ENCODE peak calls at places on chromosomes 5 and 9, in four cellular contexts. X is tibial artery, Z is kidney, C is activated B cell treated with CpG ODN at 0.5 μM for 24 hours. J is an unnamed sample.

GRCh38 chr9:92808726-92809451 is 44.3 kb upstream of the BICD2 start:
- DNase-seq in X (peak), Z (peak), C (peak), J (peak)

GRCh38 chr5:76084496-76085285 is 1.5 kb downstream of the SV2C start:
- DNase-seq in X (no peak), Z (peak), C (no peak), J (peak)

GRCh38 chr5:172617817-172618216 is 23.2 kb upstream of the NEURL1B start:
- DNase-seq in X (peak), Z (peak), C (no peak), J (no peak)

GRCh38 chr5:5523066-5523505 is 100.6 kb downstream of the ICE1 start:
- DNase-seq in X (no peak), Z (no peak), C (no peak), J (no peak)

GRCh38 chr5:77935516-77936364 is 159.6 kb upstream of the TBCA start:
- DNase-seq in X (no peak), Z (no peak), C (no peak), J (no peak)

GRCh38 chr5:148484651-148485050 is 100.9 kb downstream of the FBXO38 start:
- DNase-seq in X (no peak), Z (no peak), C (no peak), J (no peak)

GRCh38 chr5:67361932-67362729 is 165.5 kb upstream of the CD180 start:
- DNase-seq in X (no peak), Z (no peak), C (no peak), J (no peak)

GRCh38 chr9:37424204-37424685 is 1.7 kb downstream of the GRHPR start:
- DNase-seq in X (no peak), Z (no peak), C (no peak), J (no peak)

GRCh38 chr9:34985311-34985899 is 4.1 kb upstream of the DNAJB5 start:
- DNase-seq in X (peak), Z (no peak), C (no peak), J (peak)

GRCh38 chr5:109689740-109690455 is at the start of gene MAN2A1:
- DNase-seq in X (peak), Z (peak), C (peak), J (peak)

GRCh38 chr5:120479066-120479465 is 15.0 kb downstream of the PRR16 start:
- DNase-seq in X (no peak), Z (no peak), C (no peak), J (no peak)

GRCh38 chr9:108417726-108418125 is 438.1 kb downstream of the ACTL7B start:
- DNase-seq in X (no peak), Z (no peak), C (no peak), J (no peak)

GRCh38 chr9:96154081-96154480 is 147.9 kb downstream of the HSD17B3 start:
- DNase-seq in X (no peak), Z (no peak), C (no peak), J (no peak)

GRCh38 chr9:90175865-90176264 is 466.8 kb downstream of the DIRAS2 start:
- DNase-seq in X (no peak), Z (no peak), C (no peak), J (no peak)

GRCh38 chr9:32161720-32162119 is 222.7 kb upstream of the ACO1 start:
- DNase-seq in X (no peak), Z (no peak), C (no peak), J (no peak)

GRCh38 chr9:125659954-125660353 is 47.1 kb downstream of the MAPKAP1 start:
- DNase-seq in X (no peak), Z (no peak), C (no peak), J (no peak)

GRCh38 chr9:116103976-116104820 is 49.4 kb upstream of the PAPPA start:
- DNase-seq in X (no peak), Z (no peak), C (no peak), J (no peak)

GRCh38 chr5:95715799-95716461 is 15.2 kb upstream of the RHOBTB3 start:
- DNase-seq in X (no peak), Z (no peak), C (no peak), J (no peak)

GRCh38 chr5:55062039-55062779 is 38.2 kb downstream of the GZMK start:
- DNase-seq in X (no peak), Z (peak), C (no peak), J (no peak)

GRCh38 chr5:102858808-102859207 is 103.7 kb downstream of the PAM start:
- DNase-seq in X (no peak), Z (no peak), C (no peak), J (no peak)

GRCh38 chr5:159588930-159589329 is 258.6 kb upstream of the IL12B start:
- DNase-seq in X (no peak), Z (no peak), C (no peak), J (no peak)

GRCh38 chr5:151094054-151094858 is 13.4 kb upstream of the TNIP1 start:
- DNase-seq in X (no peak), Z (no peak), C (peak), J (no peak)

GRCh38 chr9:99360026-99360425 is 137.9 kb downstream of the SEC61B start:
- DNase-seq in X (no peak), Z (no peak), C (no peak), J (no peak)

GRCh38 chr5:79831381-79831780 is 141.7 kb downstream of the CMYA5 start:
- DNase-seq in X (no peak), Z (no peak), C (no peak), J (no peak)

GRCh38 chr9:87445646-87446045 is 52.0 kb upstream of the DAPK1 start:
- DNase-seq in X (no peak), Z (no peak), C (no peak), J (no peak)

GRCh38 chr9:24286761-24287160 is 258.9 kb downstream of the IZUMO3 start:
- DNase-seq in X (no peak), Z (no peak), C (no peak), J (no peak)

GRCh38 chr9:34715639-34716215 is 5.8 kb upstream of the CCL21 start:
- DNase-seq in X (no peak), Z (no peak), C (no peak), J (no peak)

GRCh38 chr9:89375181-89375760 is 57.0 kb downstream of the SECISBP2 start:
- DNase-seq in X (no peak), Z (no peak), C (no peak), J (no peak)

DNA sequence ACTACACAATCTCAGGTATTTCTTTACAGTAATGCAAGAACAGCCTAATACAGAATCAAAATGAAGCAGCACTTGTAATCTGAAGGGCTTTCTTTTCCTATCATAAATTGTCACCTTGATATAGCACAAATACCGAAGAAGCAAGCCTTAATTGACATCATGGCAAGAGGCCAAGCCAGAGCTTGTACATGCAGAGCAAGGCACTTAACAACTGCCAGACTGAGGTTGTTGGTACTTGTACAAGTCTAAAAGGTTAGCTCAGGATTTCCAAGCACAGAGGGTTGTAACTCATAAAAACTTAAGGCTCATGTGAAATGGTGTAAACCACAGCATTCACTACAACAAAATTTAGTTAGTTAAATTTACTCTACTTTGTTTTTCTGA is 158.8 kb upstream of the SPEF2 start:
- DNase-seq in X (no peak), Z (no peak), C (no peak), J (no peak)
- TF ChIP-seq CTCF in X (no peak), Z (no peak), C (no peak), J (no peak)

GRCh38 chr5:146584750-146585149 is 68.8 kb upstream of the GPR151 start:
- DNase-seq in X (no peak), Z (no peak), C (no peak), J (no peak)

GRCh38 chr5:146588331-146588730 is 72.3 kb upstream of the GPR151 start:
- DNase-seq in X (no peak), Z (no peak), C (no peak), J (no peak)

GRCh38 chr5:146582015-146582414 is 66.0 kb upstream of the GPR151 start:
- DNase-seq in X (no peak), Z (no peak), C (no peak), J (no peak)

GRCh38 chr5:146588806-146589355 is 72.9 kb upstream of the GPR151 start:
- DNase-seq in X (no peak), Z (no peak), C (no peak), J (no peak)

GRCh38 chr5:146586752-146587151 is 70.8 kb upstream of the GPR151 start:
- DNase-seq in X (no peak), Z (no peak), C (no peak), J (no peak)
- TF ChIP-seq CTCF in X (no peak), Z (no peak), C (no peak), J (no peak)

GRCh38 chr5:58264276-58264675 is 195.6 kb downstream of the PLK2 start:
- DNase-seq in X (no peak), Z (no peak), C (no peak), J (no peak)
- TF ChIP-seq CTCF in X (no peak), Z (no peak), C (no peak), J (no peak)

GRCh38 chr9:127360829-127361228 is 36.1 kb upstream of the SLC2A8 start:
- DNase-seq in X (no peak), Z (no peak), C (no peak), J (no peak)

GRCh38 chr9:127361561-127361960 is 35.4 kb upstream of the SLC2A8 start:
- DNase-seq in X (no peak), Z (no peak), C (no peak), J (no peak)

GRCh38 chr9:127358770-127359169 is 38.2 kb upstream of the SLC2A8 start:
- DNase-seq in X (no peak), Z (no peak), C (no peak), J (no peak)

GRCh38 chr9:127358023-127358535 is 38.9 kb upstream of the SLC2A8 start:
- DNase-seq in X (no peak), Z (no peak), C (no peak), J (no peak)

DNA sequence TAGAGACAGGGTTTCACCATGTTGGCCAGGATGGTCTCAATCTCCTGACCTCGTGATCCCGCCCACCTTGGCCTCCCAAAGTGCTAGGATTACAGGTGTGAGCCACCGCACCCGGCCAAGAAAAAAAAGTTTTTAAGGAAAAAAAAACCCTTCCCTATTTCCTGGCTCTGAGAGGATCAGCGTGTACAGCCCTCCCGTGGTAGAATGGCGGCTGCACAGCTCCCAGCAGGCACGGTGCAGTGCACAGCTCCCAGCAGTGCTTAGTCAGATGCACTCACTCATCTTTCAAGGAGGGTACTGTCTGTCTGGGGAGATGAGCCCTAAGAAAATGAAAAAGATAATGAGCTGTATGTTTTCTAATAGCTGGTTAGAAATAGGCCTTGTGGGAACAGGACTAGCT is 36.8 kb upstream of the SLC2A8 start:
- DNase-seq in X (no peak), Z (no peak), C (no peak), J (no peak)
- TF ChIP-seq CTCF in X (peak), Z (no peak), C (no peak), J (no peak)

J was measured in progenitor cell of endocrine pancreas.